ENCODE peak calls at places on chromosomes 13 and 19, in five cellular contexts. E is GM12865, D is tibial artery, F is AG04449, G is uterus. R is an unnamed sample.
A peak's percentile ranks its signal among the peaks of the same experiment; 100 is the strongest.

GRCh38 chr13:24087611-24088235 is 72.8 kb upstream of the SPATA13 start:
- DNase-seq in E (no peak), D (no peak), F (no peak), G (no peak), R (no peak)

GRCh38 chr13:51643114-51643881 is 59.0 kb downstream of the WDFY2 start:
- DNase-seq in E (no peak), D (no peak), F (peak; percentile 80), G (no peak), R (no peak)

GRCh38 chr19:54572696-54573311 is 786 bp upstream of the LILRA2 start:
- DNase-seq in E (no peak), D (peak; percentile 44), F (no peak), G (no peak), R (no peak)

GRCh38 chr19:13881692-13882418 is 4.9 kb downstream of the NANOS3 start:
- DNase-seq in E (peak; percentile 35), D (no peak), F (no peak), G (no peak), R (no peak)

GRCh38 chr19:21468791-21469190 is 36.6 kb upstream of the ZNF429 start:
- DNase-seq in E (no peak), D (no peak), F (no peak), G (no peak), R (no peak)

GRCh38 chr13:86870388-86870966 is 800.7 kb upstream of the SLITRK5 start:
- DNase-seq in E (peak; percentile 1), D (no peak), F (no peak), G (no peak), R (no peak)

GRCh38 chr19:10763399-10763798 is 45.5 kb downstream of the DNM2 start:
- DNase-seq in E (no peak), D (no peak), F (no peak), G (no peak), R (no peak)

GRCh38 chr13:32222046-32222676 is 93.0 kb downstream of the ZAR1L start:
- DNase-seq in E (no peak), D (no peak), F (no peak), G (no peak), R (no peak)

GRCh38 chr19:50565984-50566903 is 2.0 kb downstream of the LRRC4B start:
- DNase-seq in E (peak; percentile 16), D (no peak), F (no peak), G (no peak), R (no peak)

GRCh38 chr19:16566161-16566560 is 6.1 kb downstream of the SLC35E1 start:
- DNase-seq in E (no peak), D (no peak), F (no peak), G (no peak), R (no peak)

GRCh38 chr19:42596391-42597071 is 1.8 kb upstream of the CEACAM8 start:
- DNase-seq in E (peak; percentile 31), D (no peak), F (no peak), G (no peak), R (no peak)

GRCh38 chr19:45800009-45800553 is 7.4 kb upstream of the DMWD start:
- DNase-seq in E (no peak), D (no peak), F (peak; percentile 10), G (no peak), R (no peak)

GRCh38 chr13:28306325-28306724 is 168.0 kb downstream of the PAN3 start:
- DNase-seq in E (no peak), D (no peak), F (no peak), G (no peak), R (no peak)

GRCh38 chr19:19062454-19063182 is 1.2 kb upstream of the SLC25A42 start:
- DNase-seq in E (no peak), D (no peak), F (no peak), G (no peak), R (no peak)

GRCh38 chr13:52001120-52001731 is 10.0 kb downstream of the ATP7B start:
- DNase-seq in E (peak; percentile 56), D (no peak), F (no peak), G (no peak), R (no peak)

GRCh38 chr19:16588089-16588823 is 16.0 kb upstream of the SLC35E1 start:
- DNase-seq in E (peak; percentile 95), D (no peak), F (no peak), G (peak; percentile 33), R (no peak)

GRCh38 chr19:32322541-32322940 is 22.9 kb upstream of the ZNF507 start:
- DNase-seq in E (no peak), D (no peak), F (no peak), G (no peak), R (no peak)

GRCh38 chr19:49056101-49056901 is 1.2 kb downstream of the CGB7 start:
- DNase-seq in E (peak; percentile 45), D (peak; percentile 49), F (no peak), G (peak; percentile 56), R (no peak)
- TF ChIP-seq CTCF in E (peak; percentile 13), D (peak; percentile 25), F (peak; percentile 46), G (peak; percentile 23), R (no peak)

DNA sequence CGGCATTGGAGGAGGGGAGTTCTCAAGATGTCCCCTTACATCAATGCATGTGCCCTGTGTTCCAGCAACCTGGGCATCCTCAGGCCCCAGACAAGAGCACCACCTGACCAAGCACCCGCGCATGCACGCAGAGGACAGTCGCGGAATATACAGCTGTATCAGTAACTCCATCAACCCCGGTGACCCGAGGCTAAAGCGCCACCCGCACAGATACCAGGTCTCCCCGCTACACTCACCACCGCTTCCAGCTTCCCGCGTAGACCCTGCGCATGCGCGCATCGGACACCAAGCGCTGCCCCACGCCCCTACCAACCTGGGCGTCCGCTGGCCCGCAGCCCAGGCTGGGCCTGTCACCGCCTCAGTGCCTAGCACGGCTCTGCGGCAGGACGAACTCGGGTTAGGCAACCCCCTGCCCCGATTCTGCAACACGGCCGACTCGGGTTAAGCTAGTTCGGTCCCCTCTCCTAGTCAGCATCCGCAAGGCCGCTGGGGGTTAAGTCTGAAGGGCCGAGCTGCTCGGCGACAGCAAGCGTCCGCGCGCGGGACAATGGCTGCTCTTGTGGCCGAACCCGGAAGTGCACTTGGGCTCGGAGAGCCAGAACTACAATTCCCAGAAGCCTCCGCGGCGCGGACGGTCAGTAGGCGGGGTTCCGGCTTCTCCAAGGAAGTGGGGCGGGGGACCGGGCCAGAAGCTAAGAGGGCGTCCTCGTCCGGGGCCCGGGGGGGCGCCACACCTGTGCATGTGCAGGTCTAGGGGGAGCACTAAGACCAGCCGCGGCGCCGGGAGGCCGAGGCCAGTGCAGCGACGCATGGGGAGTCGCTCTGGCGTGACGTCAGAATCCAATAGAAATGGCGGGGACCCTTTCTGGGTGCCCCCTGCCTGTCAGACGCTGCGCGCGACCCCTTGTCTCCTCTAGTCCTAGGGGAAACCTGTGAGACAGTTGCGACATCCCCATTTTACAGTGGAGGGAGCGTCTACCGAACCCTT is at the start of gene ZNF180:
- DNase-seq in E (peak; percentile 99), D (peak; percentile 92), F (peak; percentile 44), G (peak; percentile 94), R (peak; percentile 83)
- TF ChIP-seq CTCF in E (peak; percentile 18), D (peak; percentile 87), F (peak; percentile 43), G (peak; percentile 24), R (no peak)

GRCh38 chr19:48955308-48955958 is 758 bp downstream of the BAX start:
- DNase-seq in E (no peak), D (no peak), F (no peak), G (no peak), R (no peak)

GRCh38 chr19:48958006-48958405 is 3.3 kb downstream of the BAX start:
- DNase-seq in E (no peak), D (no peak), F (no peak), G (no peak), R (no peak)

GRCh38 chr19:48954011-48954594 is 572 bp upstream of the BAX start:
- DNase-seq in E (no peak), D (no peak), F (no peak), G (no peak), R (no peak)

GRCh38 chr19:48950830-48951519 is 3.7 kb upstream of the BAX start:
- DNase-seq in E (no peak), D (no peak), F (no peak), G (no peak), R (no peak)

DNA sequence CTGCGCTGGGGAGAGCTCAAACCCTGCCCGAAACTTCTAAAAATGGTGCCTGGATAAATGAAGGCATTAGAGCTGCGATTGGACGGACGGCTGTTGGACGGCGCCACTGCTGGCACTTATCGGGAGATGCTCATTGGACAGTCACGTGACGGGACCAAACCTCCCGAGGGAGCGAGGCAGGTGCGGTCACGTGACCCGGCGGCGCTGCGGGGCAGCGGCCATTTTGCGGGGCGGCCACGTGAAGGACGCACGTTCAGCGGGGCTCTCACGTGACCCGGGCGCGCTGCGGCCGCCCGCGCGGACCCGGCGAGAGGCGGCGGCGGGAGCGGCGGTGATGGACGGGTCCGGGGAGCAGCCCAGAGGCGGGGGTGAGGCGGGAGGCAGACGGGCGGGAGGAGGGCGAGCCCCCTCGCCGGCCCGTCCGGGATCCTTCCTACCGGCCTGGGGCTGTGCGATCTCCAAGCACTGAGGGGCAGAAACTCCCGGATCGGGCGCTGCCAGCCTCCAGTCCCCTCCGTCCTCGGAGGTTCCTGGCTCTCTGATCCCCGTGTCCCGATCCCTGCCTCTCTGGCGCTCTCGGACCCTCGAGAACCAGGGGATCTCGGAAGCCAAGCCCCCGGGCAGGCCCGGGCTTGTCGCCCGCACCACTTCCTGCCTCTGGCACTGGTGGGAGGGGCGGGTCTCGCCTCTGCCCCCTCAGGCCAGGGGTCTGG is at the start of gene BAX:
- DNase-seq in E (peak; percentile 99), D (peak; percentile 94), F (no peak), G (peak; percentile 96), R (peak; percentile 83)
- TF ChIP-seq CTCF in E (no peak), D (peak; percentile 34), F (peak; percentile 12), G (no peak), R (no peak)

GRCh38 chr13:21164631-21165030 is 11.7 kb downstream of the SKA3 start:
- DNase-seq in E (no peak), D (no peak), F (no peak), G (no peak), R (no peak)
- TF ChIP-seq CTCF in E (no peak), D (no peak), F (no peak), G (no peak), R (no peak)

GRCh38 chr19:49064768-49065611 is at the start of gene NTF4:
- DNase-seq in E (no peak), D (no peak), F (no peak), G (no peak), R (no peak)
- TF ChIP-seq CTCF in E (no peak), D (no peak), F (no peak), G (no peak), R (no peak)

DNA sequence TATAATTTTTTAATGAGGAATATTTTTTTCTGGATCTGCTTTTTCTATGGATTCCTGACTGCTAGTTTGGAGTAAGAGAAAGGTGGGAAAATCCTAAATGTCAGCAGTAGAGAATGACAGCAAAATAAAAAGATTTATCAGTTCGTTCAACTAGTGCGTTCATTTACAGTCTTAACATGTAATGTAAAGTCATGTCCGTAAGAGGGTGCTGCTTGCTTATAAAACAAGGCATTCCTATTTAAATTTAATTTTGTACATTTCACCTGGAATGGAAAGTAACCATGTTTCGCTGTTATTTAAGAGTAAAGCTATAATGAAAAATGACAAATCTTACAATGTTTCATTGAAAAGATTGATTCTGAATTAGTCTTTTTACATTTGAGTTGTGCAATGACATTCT is 76.6 kb downstream of the ZMYM2 start:
- DNase-seq in E (no peak), D (no peak), F (no peak), G (no peak), R (no peak)
- TF ChIP-seq CTCF in E (no peak), D (no peak), F (no peak), G (no peak), R (no peak)

GRCh38 chr19:17716309-17716929 is 2.9 kb upstream of the MAP1S start:
- DNase-seq in E (no peak), D (no peak), F (no peak), G (no peak), R (no peak)
- TF ChIP-seq CTCF in E (peak; percentile 14), D (no peak), F (no peak), G (no peak), R (no peak)

R was measured in omental fat pad.